ENCODE peak calls at places on chromosomes 13 and 19, in seven cellular contexts. One of them, this sample, is unnamed.

GRCh38 chr19:4115050-4115817 is 8.7 kb downstream of the MAP2K2 start:
- DNase-seq in cardiac muscle cell: peak
- DNase-seq in transverse colon: peak
- DNase-seq in testis: peak
- DNase-seq in thyroid gland: no peak
- DNase-seq in HFF-Myc: no peak
- DNase-seq in PC-3: no peak
- DNase-seq in this sample: no peak

GRCh38 chr19:13121551-13122274 is 3.6 kb downstream of the NACC1 start:
- DNase-seq in thyroid gland: no peak
- DNase-seq in PC-3: no peak
- DNase-seq in testis: no peak
- DNase-seq in transverse colon: no peak
- DNase-seq in HFF-Myc: no peak
- DNase-seq in cardiac muscle cell: no peak
- DNase-seq in this sample: no peak

GRCh38 chr19:6018786-6019185 is 40.8 kb upstream of the RANBP3 start:
- DNase-seq in PC-3: no peak
- DNase-seq in testis: no peak
- DNase-seq in cardiac muscle cell: peak
- DNase-seq in transverse colon: no peak
- DNase-seq in HFF-Myc: no peak
- DNase-seq in thyroid gland: no peak
- DNase-seq in this sample: no peak

GRCh38 chr13:37791699-37792098 is 77.9 kb downstream of the TRPC4 start:
- DNase-seq in HFF-Myc: no peak
- DNase-seq in testis: no peak
- DNase-seq in thyroid gland: no peak
- DNase-seq in PC-3: no peak
- DNase-seq in cardiac muscle cell: no peak
- DNase-seq in transverse colon: no peak
- DNase-seq in this sample: peak

GRCh38 chr13:48985751-48986150 is 10.0 kb downstream of the FNDC3A start:
- DNase-seq in cardiac muscle cell: no peak
- DNase-seq in HFF-Myc: no peak
- DNase-seq in thyroid gland: no peak
- DNase-seq in testis: no peak
- DNase-seq in PC-3: no peak
- DNase-seq in transverse colon: no peak
- DNase-seq in this sample: peak

GRCh38 chr19:35279985-35280821 is 2.1 kb upstream of the HAMP start:
- DNase-seq in PC-3: no peak
- DNase-seq in cardiac muscle cell: no peak
- DNase-seq in HFF-Myc: no peak
- DNase-seq in transverse colon: no peak
- DNase-seq in thyroid gland: peak
- DNase-seq in testis: no peak
- DNase-seq in this sample: no peak

GRCh38 chr19:36140289-36141038 is 598 bp downstream of the CAPNS1 start:
- DNase-seq in transverse colon: peak
- DNase-seq in PC-3: peak
- DNase-seq in testis: peak
- DNase-seq in HFF-Myc: no peak
- DNase-seq in cardiac muscle cell: peak
- DNase-seq in thyroid gland: peak
- DNase-seq in this sample: peak

GRCh38 chr13:75151081-75151643 is 330.8 kb downstream of the TBC1D4 start:
- DNase-seq in PC-3: no peak
- DNase-seq in cardiac muscle cell: no peak
- DNase-seq in thyroid gland: no peak
- DNase-seq in testis: no peak
- DNase-seq in transverse colon: no peak
- DNase-seq in HFF-Myc: peak
- DNase-seq in this sample: peak

GRCh38 chr13:30847697-30848307 is 58.3 kb upstream of the MEDAG start:
- DNase-seq in thyroid gland: no peak
- DNase-seq in transverse colon: no peak
- DNase-seq in testis: no peak
- DNase-seq in HFF-Myc: no peak
- DNase-seq in cardiac muscle cell: no peak
- DNase-seq in PC-3: no peak
- DNase-seq in this sample: peak

GRCh38 chr19:57664269-57665127 is 4.2 kb upstream of the ZSCAN4 start:
- DNase-seq in thyroid gland: peak
- DNase-seq in transverse colon: peak
- DNase-seq in HFF-Myc: peak
- DNase-seq in testis: peak
- DNase-seq in cardiac muscle cell: peak
- DNase-seq in PC-3: peak
- DNase-seq in this sample: peak

GRCh38 chr13:80141114-80141849 is 199.6 kb downstream of the SPRY2 start:
- DNase-seq in cardiac muscle cell: peak
- DNase-seq in PC-3: no peak
- DNase-seq in HFF-Myc: no peak
- DNase-seq in thyroid gland: peak
- DNase-seq in testis: peak
- DNase-seq in transverse colon: no peak
- DNase-seq in this sample: peak

GRCh38 chr19:17538684-17539287 is 16.7 kb upstream of the COLGALT1 start:
- DNase-seq in PC-3: peak
- DNase-seq in testis: no peak
- DNase-seq in thyroid gland: no peak
- DNase-seq in cardiac muscle cell: no peak
- DNase-seq in transverse colon: no peak
- DNase-seq in HFF-Myc: no peak
- DNase-seq in this sample: no peak

GRCh38 chr19:49889687-49890348 is 6.9 kb downstream of the IL4I1 start:
- DNase-seq in cardiac muscle cell: peak
- DNase-seq in thyroid gland: peak
- DNase-seq in transverse colon: peak
- DNase-seq in testis: peak
- DNase-seq in PC-3: no peak
- DNase-seq in HFF-Myc: no peak
- DNase-seq in this sample: peak

GRCh38 chr19:29753190-29753933 is 38.3 kb upstream of the C19orf12 start:
- DNase-seq in transverse colon: no peak
- DNase-seq in testis: peak
- DNase-seq in cardiac muscle cell: no peak
- DNase-seq in thyroid gland: no peak
- DNase-seq in PC-3: no peak
- DNase-seq in HFF-Myc: no peak
- DNase-seq in this sample: no peak

GRCh38 chr19:29751932-29752331 is 36.9 kb upstream of the C19orf12 start:
- DNase-seq in transverse colon: no peak
- DNase-seq in cardiac muscle cell: no peak
- DNase-seq in HFF-Myc: no peak
- DNase-seq in thyroid gland: no peak
- DNase-seq in testis: no peak
- DNase-seq in PC-3: no peak
- DNase-seq in this sample: no peak

GRCh38 chr19:29752450-29753025 is 37.5 kb upstream of the C19orf12 start:
- DNase-seq in testis: no peak
- DNase-seq in thyroid gland: no peak
- DNase-seq in HFF-Myc: no peak
- DNase-seq in transverse colon: no peak
- DNase-seq in cardiac muscle cell: no peak
- DNase-seq in PC-3: no peak
- DNase-seq in this sample: no peak

GRCh38 chr19:29757551-29757950 is 42.5 kb upstream of the C19orf12 start:
- DNase-seq in thyroid gland: no peak
- DNase-seq in cardiac muscle cell: no peak
- DNase-seq in testis: no peak
- DNase-seq in transverse colon: no peak
- DNase-seq in PC-3: no peak
- DNase-seq in HFF-Myc: no peak
- DNase-seq in this sample: no peak

DNA sequence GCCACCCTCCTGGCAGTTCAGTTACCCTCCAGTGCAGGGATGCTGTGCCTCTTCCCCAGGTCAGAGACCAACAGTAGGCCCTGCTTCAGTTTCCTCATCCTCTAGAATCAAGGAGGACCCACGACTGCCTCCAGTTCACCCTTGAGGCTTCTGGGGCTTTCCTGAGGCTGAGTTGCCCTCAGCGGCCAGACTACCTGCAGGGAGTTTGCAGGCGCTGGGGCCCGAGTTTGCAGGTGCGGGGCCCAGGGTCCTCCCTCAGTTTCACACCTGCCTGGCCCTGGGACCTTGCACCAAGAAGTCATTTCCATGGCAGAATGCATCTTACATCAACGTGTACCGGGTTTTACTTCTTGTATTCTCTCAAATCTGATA is 38.9 kb upstream of the C19orf12 start:
- DNase-seq in transverse colon: no peak
- DNase-seq in HFF-Myc: no peak
- DNase-seq in thyroid gland: no peak
- DNase-seq in testis: no peak
- DNase-seq in cardiac muscle cell: no peak
- DNase-seq in PC-3: no peak
- DNase-seq in this sample: no peak
- H3K4me3 ChIP-seq in transverse colon: no peak
- H3K4me3 ChIP-seq in HFF-Myc: no peak
- H3K4me3 ChIP-seq in thyroid gland: no peak
- H3K4me3 ChIP-seq in testis: no peak
- H3K4me3 ChIP-seq in cardiac muscle cell: no peak
- H3K4me3 ChIP-seq in PC-3: no peak
- H3K4me3 ChIP-seq in this sample: no peak

GRCh38 chr13:100725472-100725871 is 50.9 kb upstream of the TMTC4 start:
- DNase-seq in HFF-Myc: no peak
- DNase-seq in testis: no peak
- DNase-seq in PC-3: no peak
- DNase-seq in transverse colon: no peak
- DNase-seq in thyroid gland: no peak
- DNase-seq in cardiac muscle cell: no peak
- DNase-seq in this sample: no peak
- H3K4me3 ChIP-seq in HFF-Myc: no peak
- H3K4me3 ChIP-seq in testis: no peak
- H3K4me3 ChIP-seq in PC-3: no peak
- H3K4me3 ChIP-seq in transverse colon: no peak
- H3K4me3 ChIP-seq in thyroid gland: no peak
- H3K4me3 ChIP-seq in cardiac muscle cell: no peak
- H3K4me3 ChIP-seq in this sample: no peak

GRCh38 chr19:51460164-51460992 is 2.1 kb upstream of the SIGLEC8 start:
- DNase-seq in PC-3: peak
- DNase-seq in HFF-Myc: no peak
- DNase-seq in thyroid gland: no peak
- DNase-seq in testis: peak
- DNase-seq in cardiac muscle cell: no peak
- DNase-seq in transverse colon: no peak
- DNase-seq in this sample: no peak
- H3K4me3 ChIP-seq in PC-3: no peak
- H3K4me3 ChIP-seq in HFF-Myc: no peak
- H3K4me3 ChIP-seq in thyroid gland: no peak
- H3K4me3 ChIP-seq in testis: no peak
- H3K4me3 ChIP-seq in cardiac muscle cell: no peak
- H3K4me3 ChIP-seq in transverse colon: no peak
- H3K4me3 ChIP-seq in this sample: peak

DNA sequence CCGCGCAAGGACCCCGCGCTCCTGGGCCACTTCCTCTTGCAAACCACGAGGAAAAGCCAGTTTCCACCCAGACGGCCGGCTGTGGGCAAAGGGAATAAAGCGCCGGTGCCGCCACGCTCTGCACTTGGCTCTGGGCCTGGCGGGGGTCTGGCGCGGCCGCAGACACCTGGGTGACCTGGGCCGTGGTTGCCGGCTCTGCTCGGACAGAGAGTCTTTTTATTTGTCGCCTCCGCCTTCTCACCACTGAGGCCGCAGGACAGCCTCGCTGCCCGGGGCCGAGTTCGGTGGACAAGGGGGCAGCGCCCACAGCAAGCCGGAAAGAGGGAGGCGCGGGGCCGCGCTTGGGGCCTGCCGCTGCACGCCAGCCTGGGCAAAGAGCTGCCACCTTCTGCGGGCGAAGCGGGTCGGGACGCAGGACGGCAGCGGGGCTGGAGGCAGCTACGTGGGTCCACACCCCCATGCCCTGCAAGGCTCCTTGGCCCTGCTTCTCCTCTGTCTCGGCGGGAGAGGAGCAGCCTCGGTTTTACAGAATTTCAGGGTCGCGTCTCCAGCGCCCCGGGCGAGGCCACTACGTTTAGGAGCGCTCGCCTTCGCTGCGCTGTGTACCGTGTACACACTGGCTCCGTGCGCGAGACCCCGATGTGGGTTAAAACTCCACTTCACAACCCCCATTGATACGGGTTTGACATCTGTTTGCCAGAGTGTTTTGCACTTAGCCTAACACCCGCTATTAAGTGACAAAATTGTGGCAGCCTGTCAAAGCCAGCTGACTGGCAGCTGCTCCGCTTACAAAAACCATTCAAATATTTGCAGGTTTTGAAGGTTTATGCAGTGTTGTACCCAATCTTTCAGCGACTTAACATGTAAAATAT is 13.0 kb upstream of the SOX1 start:
- DNase-seq in thyroid gland: no peak
- DNase-seq in HFF-Myc: no peak
- DNase-seq in PC-3: no peak
- DNase-seq in testis: no peak
- DNase-seq in transverse colon: no peak
- DNase-seq in cardiac muscle cell: no peak
- DNase-seq in this sample: no peak
- H3K4me3 ChIP-seq in thyroid gland: no peak
- H3K4me3 ChIP-seq in HFF-Myc: no peak
- H3K4me3 ChIP-seq in PC-3: no peak
- H3K4me3 ChIP-seq in testis: peak
- H3K4me3 ChIP-seq in transverse colon: no peak
- H3K4me3 ChIP-seq in cardiac muscle cell: no peak
- H3K4me3 ChIP-seq in this sample: no peak

DNA sequence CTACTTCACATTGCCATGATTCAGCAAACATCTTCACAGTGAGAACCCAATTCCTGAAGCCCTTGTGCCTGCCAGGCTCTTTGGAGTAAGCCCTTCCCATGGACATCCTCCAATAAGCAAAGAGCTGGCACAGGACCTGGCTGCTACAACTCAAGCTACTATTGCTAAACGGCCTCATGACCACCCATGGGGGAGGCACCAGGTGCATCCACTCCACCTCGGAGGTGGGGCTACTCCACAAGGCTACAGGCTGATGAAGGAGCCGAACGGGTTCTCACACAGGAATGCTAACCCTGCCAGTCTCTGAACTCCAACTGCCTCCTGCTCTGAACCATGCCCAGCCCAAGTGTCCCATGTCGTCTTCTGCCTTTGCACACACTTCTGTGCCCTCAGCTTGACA is 10.0 kb downstream of the SYMPK start:
- DNase-seq in HFF-Myc: no peak
- DNase-seq in PC-3: no peak
- DNase-seq in cardiac muscle cell: no peak
- DNase-seq in thyroid gland: peak
- DNase-seq in transverse colon: no peak
- DNase-seq in testis: no peak
- DNase-seq in this sample: no peak
- H3K4me3 ChIP-seq in HFF-Myc: no peak
- H3K4me3 ChIP-seq in PC-3: no peak
- H3K4me3 ChIP-seq in cardiac muscle cell: no peak
- H3K4me3 ChIP-seq in thyroid gland: no peak
- H3K4me3 ChIP-seq in transverse colon: no peak
- H3K4me3 ChIP-seq in testis: no peak
- H3K4me3 ChIP-seq in this sample: no peak